ENCODE peak calls at places on chromosomes 13 and 19, in ten cellular contexts. One of them, this sample, is unnamed.

GRCh38 chr19:47107953-47108746 is 5.4 kb downstream of the ZC3H4 start:
- DNase-seq in IMR-90: peak
- DNase-seq in ovary: no peak
- DNase-seq in heart left ventricle: no peak
- DNase-seq in spleen: peak
- DNase-seq in uterus: no peak
- DNase-seq in esophagus muscularis mucosa: no peak
- DNase-seq in thyroid gland: peak
- DNase-seq in Peyer's patch: no peak
- DNase-seq in A549: no peak
- DNase-seq in this sample: no peak

GRCh38 chr13:45821861-45822260 is 29.7 kb downstream of the SIAH3 start:
- DNase-seq in spleen: no peak
- DNase-seq in IMR-90: no peak
- DNase-seq in heart left ventricle: no peak
- DNase-seq in Peyer's patch: no peak
- DNase-seq in A549: no peak
- DNase-seq in uterus: no peak
- DNase-seq in esophagus muscularis mucosa: no peak
- DNase-seq in ovary: no peak
- DNase-seq in thyroid gland: no peak
- DNase-seq in this sample: no peak

GRCh38 chr13:113952151-113952982 is 21.5 kb downstream of the C13orf46 start:
- DNase-seq in spleen: peak
- DNase-seq in Peyer's patch: no peak
- DNase-seq in uterus: no peak
- DNase-seq in heart left ventricle: peak
- DNase-seq in A549: no peak
- DNase-seq in esophagus muscularis mucosa: no peak
- DNase-seq in ovary: no peak
- DNase-seq in thyroid gland: no peak
- DNase-seq in IMR-90: no peak
- DNase-seq in this sample: no peak

GRCh38 chr13:39451860-39452301 is 151.1 kb downstream of the LHFPL6 start:
- DNase-seq in heart left ventricle: peak
- DNase-seq in spleen: no peak
- DNase-seq in IMR-90: peak
- DNase-seq in thyroid gland: peak
- DNase-seq in esophagus muscularis mucosa: no peak
- DNase-seq in ovary: peak
- DNase-seq in A549: no peak
- DNase-seq in uterus: no peak
- DNase-seq in Peyer's patch: no peak
- DNase-seq in this sample: no peak

GRCh38 chr19:21856751-21857150 is 20.8 kb upstream of the ZNF43 start:
- DNase-seq in Peyer's patch: no peak
- DNase-seq in ovary: no peak
- DNase-seq in spleen: no peak
- DNase-seq in thyroid gland: peak
- DNase-seq in uterus: no peak
- DNase-seq in heart left ventricle: no peak
- DNase-seq in IMR-90: no peak
- DNase-seq in A549: no peak
- DNase-seq in esophagus muscularis mucosa: no peak
- DNase-seq in this sample: no peak

GRCh38 chr13:47220453-47221150 is 323.7 kb upstream of the HTR2A start:
- DNase-seq in Peyer's patch: no peak
- DNase-seq in ovary: no peak
- DNase-seq in heart left ventricle: no peak
- DNase-seq in A549: no peak
- DNase-seq in esophagus muscularis mucosa: no peak
- DNase-seq in spleen: no peak
- DNase-seq in uterus: no peak
- DNase-seq in thyroid gland: no peak
- DNase-seq in IMR-90: peak
- DNase-seq in this sample: no peak

GRCh38 chr13:64459778-64460177 is 2770.4 kb downstream of the PCDH9 start:
- DNase-seq in ovary: no peak
- DNase-seq in IMR-90: no peak
- DNase-seq in thyroid gland: no peak
- DNase-seq in uterus: no peak
- DNase-seq in Peyer's patch: no peak
- DNase-seq in esophagus muscularis mucosa: no peak
- DNase-seq in heart left ventricle: no peak
- DNase-seq in spleen: no peak
- DNase-seq in A549: no peak
- DNase-seq in this sample: no peak

GRCh38 chr13:36829753-36830152 is 10.7 kb downstream of the RFXAP start:
- DNase-seq in ovary: no peak
- DNase-seq in spleen: no peak
- DNase-seq in IMR-90: no peak
- DNase-seq in esophagus muscularis mucosa: no peak
- DNase-seq in Peyer's patch: no peak
- DNase-seq in heart left ventricle: no peak
- DNase-seq in thyroid gland: no peak
- DNase-seq in A549: no peak
- DNase-seq in uterus: no peak
- DNase-seq in this sample: no peak

GRCh38 chr19:49871349-49871985 is 4.1 kb upstream of the PNKP start:
- DNase-seq in Peyer's patch: no peak
- DNase-seq in A549: no peak
- DNase-seq in spleen: no peak
- DNase-seq in uterus: no peak
- DNase-seq in heart left ventricle: peak
- DNase-seq in esophagus muscularis mucosa: no peak
- DNase-seq in IMR-90: no peak
- DNase-seq in ovary: peak
- DNase-seq in thyroid gland: no peak
- DNase-seq in this sample: peak

GRCh38 chr19:49869484-49870308 is 2.3 kb upstream of the PNKP start:
- DNase-seq in spleen: peak
- DNase-seq in ovary: peak
- DNase-seq in thyroid gland: peak
- DNase-seq in uterus: peak
- DNase-seq in A549: peak
- DNase-seq in esophagus muscularis mucosa: peak
- DNase-seq in Peyer's patch: peak
- DNase-seq in heart left ventricle: peak
- DNase-seq in IMR-90: peak
- DNase-seq in this sample: peak

GRCh38 chr19:49866933-49867782 is at the start of gene PNKP:
- DNase-seq in uterus: peak
- DNase-seq in esophagus muscularis mucosa: peak
- DNase-seq in Peyer's patch: peak
- DNase-seq in heart left ventricle: peak
- DNase-seq in A549: peak
- DNase-seq in IMR-90: peak
- DNase-seq in thyroid gland: peak
- DNase-seq in spleen: peak
- DNase-seq in ovary: peak
- DNase-seq in this sample: peak

GRCh38 chr19:49870309-49870901 is 3.0 kb upstream of the PNKP start:
- DNase-seq in Peyer's patch: no peak
- DNase-seq in uterus: no peak
- DNase-seq in ovary: peak
- DNase-seq in spleen: no peak
- DNase-seq in esophagus muscularis mucosa: no peak
- DNase-seq in A549: no peak
- DNase-seq in heart left ventricle: peak
- DNase-seq in thyroid gland: no peak
- DNase-seq in IMR-90: no peak
- DNase-seq in this sample: peak

DNA sequence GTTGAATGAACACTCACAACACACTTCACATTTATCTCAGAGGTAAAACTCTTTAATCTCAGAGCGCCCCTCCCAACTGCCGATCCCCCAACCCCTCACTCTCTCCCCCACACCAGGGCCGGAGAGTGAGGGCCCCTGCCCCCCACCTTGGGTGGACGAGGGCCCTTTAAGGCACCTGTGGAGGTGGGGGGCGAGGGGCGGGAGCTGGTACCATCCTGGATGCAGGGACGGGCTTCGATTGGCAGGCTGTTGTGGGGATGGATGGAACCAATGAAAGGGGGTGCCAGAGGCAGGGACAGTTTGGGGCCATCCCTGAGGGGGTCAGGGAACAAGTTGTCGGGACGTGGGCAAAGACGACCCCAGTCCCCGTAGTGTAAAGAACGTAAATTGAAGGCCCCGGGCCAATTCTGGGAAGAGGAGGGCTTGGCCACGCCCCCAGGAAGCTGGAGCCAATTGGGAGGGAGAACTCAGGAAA is 1.7 kb upstream of the PNKP start:
- DNase-seq in uterus: no peak
- DNase-seq in IMR-90: no peak
- DNase-seq in heart left ventricle: no peak
- DNase-seq in spleen: no peak
- DNase-seq in esophagus muscularis mucosa: no peak
- DNase-seq in Peyer's patch: no peak
- DNase-seq in ovary: no peak
- DNase-seq in thyroid gland: no peak
- DNase-seq in A549: no peak
- DNase-seq in this sample: no peak
- H3K4me3 ChIP-seq in uterus: peak
- H3K4me3 ChIP-seq in IMR-90: peak
- H3K4me3 ChIP-seq in heart left ventricle: no peak
- H3K4me3 ChIP-seq in spleen: peak
- H3K4me3 ChIP-seq in esophagus muscularis mucosa: peak
- H3K4me3 ChIP-seq in Peyer's patch: peak
- H3K4me3 ChIP-seq in ovary: peak
- H3K4me3 ChIP-seq in thyroid gland: no peak
- H3K4me3 ChIP-seq in A549: peak
- H3K4me3 ChIP-seq in this sample: peak

DNA sequence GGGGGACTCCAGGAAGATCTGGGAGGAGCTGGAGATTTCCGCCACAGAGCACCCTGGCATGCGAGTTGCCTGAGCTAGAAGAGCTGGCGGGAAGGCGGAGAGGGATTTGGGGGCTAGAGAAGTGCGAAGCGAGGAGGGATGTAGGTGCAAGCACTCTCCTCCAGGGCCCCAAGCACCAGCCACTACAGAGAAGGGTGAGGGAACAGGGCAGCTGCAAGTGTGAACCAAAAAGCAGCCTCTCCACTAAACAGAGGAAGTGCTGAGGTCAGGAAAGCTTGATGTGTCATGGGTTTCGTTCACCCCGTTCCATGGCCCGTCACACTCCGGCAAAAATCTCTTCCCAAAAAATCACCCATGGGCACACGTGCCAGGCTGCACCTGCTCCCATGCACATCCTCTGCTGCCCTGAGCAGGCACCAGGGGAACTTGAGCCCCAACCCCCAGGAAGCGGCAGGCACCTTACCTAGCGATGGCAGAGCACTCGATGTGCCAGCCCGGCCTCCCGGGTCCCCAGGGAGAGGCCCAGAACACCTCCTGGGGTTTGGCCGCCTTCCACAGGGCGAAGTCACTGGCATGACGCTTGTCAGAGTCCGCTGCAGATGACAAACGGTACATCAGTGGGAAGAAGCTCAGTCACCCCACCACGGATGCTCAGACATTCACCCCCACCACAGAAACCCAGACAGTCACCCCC is 29.3 kb downstream of the CARS2 start:
- DNase-seq in spleen: peak
- DNase-seq in uterus: no peak
- DNase-seq in heart left ventricle: no peak
- DNase-seq in esophagus muscularis mucosa: no peak
- DNase-seq in IMR-90: no peak
- DNase-seq in A549: no peak
- DNase-seq in Peyer's patch: no peak
- DNase-seq in thyroid gland: no peak
- DNase-seq in ovary: no peak
- DNase-seq in this sample: no peak
- TF ChIP-seq POLR2A in spleen: no peak
- TF ChIP-seq POLR2A in uterus: no peak
- TF ChIP-seq POLR2A in heart left ventricle: no peak
- TF ChIP-seq POLR2A in esophagus muscularis mucosa: no peak
- TF ChIP-seq POLR2A in IMR-90: no peak
- TF ChIP-seq POLR2A in A549: no peak
- TF ChIP-seq POLR2A in Peyer's patch: no peak
- TF ChIP-seq POLR2A in thyroid gland: no peak
- TF ChIP-seq POLR2A in ovary: no peak
- TF ChIP-seq POLR2A in this sample: no peak

GRCh38 chr13:31072041-31072440 is 89.7 kb downstream of the HSPH1 start:
- DNase-seq in ovary: no peak
- DNase-seq in thyroid gland: no peak
- DNase-seq in spleen: no peak
- DNase-seq in A549: no peak
- DNase-seq in Peyer's patch: no peak
- DNase-seq in IMR-90: peak
- DNase-seq in heart left ventricle: no peak
- DNase-seq in uterus: no peak
- DNase-seq in esophagus muscularis mucosa: no peak
- DNase-seq in this sample: no peak

GRCh38 chr13:31069808-31070544 is 91.7 kb downstream of the HSPH1 start:
- DNase-seq in A549: no peak
- DNase-seq in Peyer's patch: no peak
- DNase-seq in uterus: no peak
- DNase-seq in IMR-90: no peak
- DNase-seq in thyroid gland: no peak
- DNase-seq in ovary: no peak
- DNase-seq in heart left ventricle: no peak
- DNase-seq in spleen: no peak
- DNase-seq in esophagus muscularis mucosa: no peak
- DNase-seq in this sample: no peak

GRCh38 chr13:31073859-31074718 is 87.6 kb downstream of the HSPH1 start:
- DNase-seq in thyroid gland: no peak
- DNase-seq in Peyer's patch: no peak
- DNase-seq in esophagus muscularis mucosa: no peak
- DNase-seq in spleen: no peak
- DNase-seq in ovary: no peak
- DNase-seq in A549: no peak
- DNase-seq in IMR-90: peak
- DNase-seq in heart left ventricle: no peak
- DNase-seq in uterus: no peak
- DNase-seq in this sample: no peak

DNA sequence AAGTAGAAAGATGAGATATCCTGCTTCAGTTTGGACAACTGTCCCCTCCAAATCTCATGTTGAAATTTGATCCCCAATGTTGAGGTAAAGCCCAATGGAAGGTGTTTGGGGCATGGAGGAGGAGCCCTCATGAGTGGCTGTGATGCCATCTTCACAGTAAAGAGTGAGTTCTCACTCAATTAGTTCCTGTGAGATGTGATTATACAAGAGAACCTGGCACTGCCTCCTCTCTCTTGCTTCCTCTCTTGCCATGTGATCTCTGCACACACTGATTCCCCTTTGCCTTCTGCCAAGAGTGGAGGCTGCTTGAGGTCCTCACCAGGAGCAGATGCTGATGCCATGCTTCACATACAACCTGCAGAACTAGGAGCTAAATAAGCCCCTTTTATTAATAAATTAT is 87.0 kb downstream of the HSPH1 start:
- DNase-seq in spleen: no peak
- DNase-seq in uterus: no peak
- DNase-seq in ovary: no peak
- DNase-seq in heart left ventricle: no peak
- DNase-seq in A549: no peak
- DNase-seq in IMR-90: no peak
- DNase-seq in thyroid gland: no peak
- DNase-seq in Peyer's patch: no peak
- DNase-seq in esophagus muscularis mucosa: no peak
- DNase-seq in this sample: no peak
- H3K4me3 ChIP-seq in spleen: no peak
- H3K4me3 ChIP-seq in uterus: no peak
- H3K4me3 ChIP-seq in ovary: no peak
- H3K4me3 ChIP-seq in heart left ventricle: no peak
- H3K4me3 ChIP-seq in A549: no peak
- H3K4me3 ChIP-seq in IMR-90: no peak
- H3K4me3 ChIP-seq in thyroid gland: no peak
- H3K4me3 ChIP-seq in Peyer's patch: no peak
- H3K4me3 ChIP-seq in esophagus muscularis mucosa: no peak
- H3K4me3 ChIP-seq in this sample: no peak

DNA sequence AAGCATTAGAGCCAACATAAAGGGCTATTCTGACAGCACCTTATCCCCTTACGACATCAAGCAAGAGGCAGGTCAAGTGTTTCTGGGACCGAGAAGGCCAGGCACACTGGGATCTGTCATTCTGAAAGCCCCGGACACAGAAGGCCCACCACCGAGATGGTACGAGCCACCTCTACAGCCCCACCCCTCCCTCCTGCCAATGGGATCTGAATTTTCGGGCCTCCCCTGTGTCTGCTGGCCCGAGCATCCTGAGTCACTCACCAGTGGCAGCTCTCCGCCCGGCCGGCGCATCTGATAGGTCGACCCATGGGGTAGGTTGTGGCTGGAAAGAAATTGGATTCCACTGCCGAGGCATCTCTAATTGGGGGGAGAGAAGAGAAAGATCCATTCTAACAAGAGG is 2.6 kb downstream of the TIMM44 start:
- DNase-seq in heart left ventricle: peak
- DNase-seq in thyroid gland: no peak
- DNase-seq in spleen: no peak
- DNase-seq in Peyer's patch: no peak
- DNase-seq in ovary: no peak
- DNase-seq in uterus: no peak
- DNase-seq in A549: no peak
- DNase-seq in esophagus muscularis mucosa: no peak
- DNase-seq in IMR-90: no peak
- DNase-seq in this sample: no peak
- TF ChIP-seq POLR2A in heart left ventricle: no peak
- TF ChIP-seq POLR2A in thyroid gland: no peak
- TF ChIP-seq POLR2A in spleen: no peak
- TF ChIP-seq POLR2A in Peyer's patch: no peak
- TF ChIP-seq POLR2A in ovary: no peak
- TF ChIP-seq POLR2A in uterus: no peak
- TF ChIP-seq POLR2A in A549: no peak
- TF ChIP-seq POLR2A in esophagus muscularis mucosa: no peak
- TF ChIP-seq POLR2A in IMR-90: no peak
- TF ChIP-seq POLR2A in this sample: no peak